ENCODE peak calls at places on chromosomes 1 and 21, in eight cellular contexts. H is neural progenitor cell, X is spleen, T is fibroblast of lung, Y is heart right ventricle, Z is transverse colon, C is PC-9, A is neural crest cell. Q is an unnamed sample.
A peak's percentile ranks its signal among the peaks of the same experiment; 100 is the strongest.

GRCh38 chr21:44514218-44514520 is 25.8 kb downstream of the KRTAP10-1 start:
- DNase-seq in H (no peak), X (no peak), T (no peak), Y (peak; percentile 2), Z (no peak), C (no peak), A (no peak), Q (no peak)

GRCh38 chr21:41834252-41834925 is 44.8 kb downstream of the PRDM15 start:
- DNase-seq in H (no peak), X (peak; percentile 61), T (no peak), Y (no peak), Z (no peak), C (no peak), A (no peak), Q (no peak)

GRCh38 chr21:43733060-43733459 is 14.1 kb downstream of the PDXK start:
- DNase-seq in H (no peak), X (no peak), T (no peak), Y (no peak), Z (no peak), C (no peak), A (no peak), Q (no peak)

GRCh38 chr21:44934276-44934675 is 5.6 kb upstream of the SLX9 start:
- DNase-seq in H (no peak), X (peak; percentile 29), T (no peak), Y (no peak), Z (no peak), C (no peak), A (no peak), Q (no peak)

GRCh38 chr1:220516722-220517042 is 11.3 kb upstream of the MARK1 start:
- DNase-seq in H (no peak), X (no peak), T (no peak), Y (no peak), Z (no peak), C (no peak), A (no peak), Q (no peak)

GRCh38 chr1:218878369-218878768 is 295.3 kb upstream of the LYPLAL1 start:
- DNase-seq in H (no peak), X (no peak), T (peak; percentile 47), Y (no peak), Z (no peak), C (no peak), A (no peak), Q (no peak)

GRCh38 chr1:14726606-14727005 is 128.1 kb downstream of the KAZN start:
- DNase-seq in H (no peak), X (no peak), T (no peak), Y (no peak), Z (no peak), C (no peak), A (no peak), Q (no peak)

GRCh38 chr21:36194024-36194423 is 37.4 kb downstream of the DOP1B start:
- DNase-seq in H (no peak), X (no peak), T (no peak), Y (no peak), Z (no peak), C (no peak), A (no peak), Q (no peak)

GRCh38 chr1:39757501-39757900 is 13.6 kb downstream of the OXCT2 start:
- DNase-seq in H (no peak), X (no peak), T (no peak), Y (no peak), Z (no peak), C (no peak), A (no peak), Q (no peak)

GRCh38 chr1:117368116-117369108 is 1.2 kb downstream of the MAN1A2 start:
- DNase-seq in H (peak; percentile 22), X (no peak), T (peak; percentile 22), Y (no peak), Z (no peak), C (peak; percentile 75), A (no peak), Q (no peak)

GRCh38 chr1:17629460-17629859 is 90.0 kb downstream of the ARHGEF10L start:
- DNase-seq in H (peak; percentile 61), X (no peak), T (no peak), Y (no peak), Z (no peak), C (no peak), A (no peak), Q (no peak)
- TF ChIP-seq CTCF in H (peak; percentile 67), X (no peak), T (no peak), Y (peak; percentile 34), Z (no peak), C (peak; percentile 34), A (peak; percentile 52), Q (peak; percentile 38)

GRCh38 chr1:10793129-10793651 is 3.3 kb downstream of the CASZ1 start:
- DNase-seq in H (peak; percentile 66), X (no peak), T (peak; percentile 29), Y (no peak), Z (peak; percentile 80), C (peak; percentile 54), A (no peak), Q (no peak)
- TF ChIP-seq CTCF in H (no peak), X (no peak), T (no peak), Y (no peak), Z (no peak), C (no peak), A (no peak), Q (no peak)

GRCh38 chr1:31627930-31628421 is 10.5 kb downstream of the HCRTR1 start:
- DNase-seq in H (no peak), X (no peak), T (no peak), Y (peak; percentile 56), Z (no peak), C (no peak), A (no peak), Q (no peak)

GRCh38 chr1:31637915-31638673 is 6.6 kb downstream of the PEF1 start:
- DNase-seq in H (no peak), X (no peak), T (no peak), Y (no peak), Z (peak; percentile 49), C (no peak), A (no peak), Q (no peak)

GRCh38 chr1:31628931-31629582 is 11.6 kb downstream of the HCRTR1 start:
- DNase-seq in H (no peak), X (no peak), T (no peak), Y (no peak), Z (no peak), C (no peak), A (no peak), Q (no peak)

GRCh38 chr1:31632649-31633048 is 12.0 kb downstream of the PEF1 start:
- DNase-seq in H (no peak), X (no peak), T (no peak), Y (no peak), Z (peak; percentile 56), C (no peak), A (no peak), Q (no peak)

GRCh38 chr1:31633117-31633516 is 11.6 kb downstream of the PEF1 start:
- DNase-seq in H (peak; percentile 39), X (no peak), T (no peak), Y (no peak), Z (peak; percentile 70), C (peak; percentile 44), A (no peak), Q (no peak)
- TF ChIP-seq CTCF in H (peak; percentile 53), X (peak; percentile 24), T (peak; percentile 32), Y (peak; percentile 48), Z (peak; percentile 33), C (peak; percentile 87), A (peak; percentile 50), Q (peak; percentile 44)

DNA sequence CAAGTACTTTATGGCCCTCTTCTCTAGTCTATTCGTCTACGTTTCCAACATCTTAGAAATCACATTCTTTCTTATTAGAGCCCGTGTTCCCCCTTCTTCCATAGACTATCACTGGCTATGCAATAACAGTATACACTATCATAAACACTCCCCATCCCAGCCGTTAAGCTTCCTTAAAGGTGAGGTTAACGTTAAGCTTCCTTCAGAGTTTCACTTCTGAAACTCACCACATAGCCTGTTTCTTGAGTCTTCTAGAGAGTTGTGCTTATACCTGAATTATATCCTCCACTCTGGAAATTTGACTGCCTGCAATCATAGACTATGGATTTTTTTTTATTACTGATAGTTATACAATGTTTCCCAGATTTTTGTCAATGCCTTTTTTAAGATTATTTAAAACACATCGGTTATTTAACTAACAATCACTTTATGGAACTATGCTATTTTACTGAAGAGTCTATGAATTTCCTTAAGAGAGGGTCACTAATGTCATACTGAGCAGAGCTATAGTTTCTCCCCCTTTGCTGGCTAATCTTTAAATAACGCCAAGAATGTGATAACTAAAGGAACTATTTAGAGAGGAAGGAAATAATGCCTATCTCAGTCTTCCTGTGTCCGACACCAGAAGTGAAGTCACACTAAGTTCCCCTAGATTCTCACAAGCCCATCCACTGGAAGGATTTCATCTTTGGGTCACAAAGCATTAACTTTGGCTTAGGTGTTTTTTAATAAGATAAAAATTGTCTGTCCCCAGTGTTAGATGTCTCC is 16.8 kb downstream of the FCER1A start:
- DNase-seq in H (no peak), X (no peak), T (no peak), Y (no peak), Z (no peak), C (no peak), A (no peak), Q (no peak)
- TF ChIP-seq CTCF in H (no peak), X (no peak), T (no peak), Y (no peak), Z (no peak), C (no peak), A (no peak), Q (no peak)

Q was measured in progenitor cell of endocrine pancreas.